ENCODE peak calls at places on chromosomes 13 and 19, in eight cellular contexts. One of them, this sample, is unnamed.

GRCh38 chr19:33374406-33374703 is 846 bp downstream of the CEBPG start:
- DNase-seq in Karpas-422: peak; percentile 69
- DNase-seq in stomach: no peak
- DNase-seq in CD8-positive, alpha-beta T cell: no peak
- DNase-seq in H7: peak; percentile 51
- DNase-seq in HCT116: no peak
- DNase-seq in tibial nerve: no peak
- DNase-seq in effector memory CD4-positive, alpha-beta T cell: no peak
- DNase-seq in this sample: peak; percentile 39

GRCh38 chr13:51269039-51269438 is 46.8 kb downstream of the FAM124A start:
- DNase-seq in Karpas-422: no peak
- DNase-seq in stomach: no peak
- DNase-seq in CD8-positive, alpha-beta T cell: no peak
- DNase-seq in H7: no peak
- DNase-seq in HCT116: no peak
- DNase-seq in tibial nerve: no peak
- DNase-seq in effector memory CD4-positive, alpha-beta T cell: no peak
- DNase-seq in this sample: no peak

GRCh38 chr13:21735621-21736401 is 64.9 kb downstream of the FGF9 start:
- DNase-seq in Karpas-422: no peak
- DNase-seq in stomach: no peak
- DNase-seq in CD8-positive, alpha-beta T cell: no peak
- DNase-seq in H7: no peak
- DNase-seq in HCT116: no peak
- DNase-seq in tibial nerve: no peak
- DNase-seq in effector memory CD4-positive, alpha-beta T cell: no peak
- DNase-seq in this sample: no peak

GRCh38 chr19:28169168-28169862 is 1043.6 kb downstream of the UQCRFS1 start:
- DNase-seq in Karpas-422: no peak
- DNase-seq in stomach: no peak
- DNase-seq in CD8-positive, alpha-beta T cell: no peak
- DNase-seq in H7: peak; percentile 36
- DNase-seq in HCT116: no peak
- DNase-seq in tibial nerve: no peak
- DNase-seq in effector memory CD4-positive, alpha-beta T cell: no peak
- DNase-seq in this sample: no peak

GRCh38 chr13:83297591-83298305 is 584.5 kb downstream of the SLITRK1 start:
- DNase-seq in Karpas-422: no peak
- DNase-seq in stomach: no peak
- DNase-seq in CD8-positive, alpha-beta T cell: no peak
- DNase-seq in H7: no peak
- DNase-seq in HCT116: no peak
- DNase-seq in tibial nerve: no peak
- DNase-seq in effector memory CD4-positive, alpha-beta T cell: no peak
- DNase-seq in this sample: no peak

GRCh38 chr19:23917856-23918255 is 3.2 kb downstream of the ZNF726 start:
- DNase-seq in Karpas-422: no peak
- DNase-seq in stomach: no peak
- DNase-seq in CD8-positive, alpha-beta T cell: no peak
- DNase-seq in H7: no peak
- DNase-seq in HCT116: no peak
- DNase-seq in tibial nerve: no peak
- DNase-seq in effector memory CD4-positive, alpha-beta T cell: no peak
- DNase-seq in this sample: no peak

GRCh38 chr13:98482476-98483444 is 94.1 kb downstream of the STK24 start:
- DNase-seq in Karpas-422: no peak
- DNase-seq in stomach: peak; percentile 87
- DNase-seq in CD8-positive, alpha-beta T cell: no peak
- DNase-seq in H7: peak; percentile 81
- DNase-seq in HCT116: no peak
- DNase-seq in tibial nerve: peak; percentile 61
- DNase-seq in effector memory CD4-positive, alpha-beta T cell: no peak
- DNase-seq in this sample: peak; percentile 87

GRCh38 chr19:31344403-31344802 is 4.8 kb downstream of the TSHZ3 start:
- DNase-seq in Karpas-422: no peak
- DNase-seq in stomach: no peak
- DNase-seq in CD8-positive, alpha-beta T cell: no peak
- DNase-seq in H7: peak; percentile 62
- DNase-seq in HCT116: no peak
- DNase-seq in tibial nerve: no peak
- DNase-seq in effector memory CD4-positive, alpha-beta T cell: no peak
- DNase-seq in this sample: peak; percentile 17

GRCh38 chr19:16206046-16206605 is 8.4 kb downstream of the AP1M1 start:
- DNase-seq in Karpas-422: no peak
- DNase-seq in stomach: no peak
- DNase-seq in CD8-positive, alpha-beta T cell: peak; percentile 3
- DNase-seq in H7: no peak
- DNase-seq in HCT116: no peak
- DNase-seq in tibial nerve: no peak
- DNase-seq in effector memory CD4-positive, alpha-beta T cell: no peak
- DNase-seq in this sample: no peak

GRCh38 chr13:49995535-49996165 is 1.2 kb upstream of the TRIM13 start:
- DNase-seq in Karpas-422: peak; percentile 64
- DNase-seq in stomach: no peak
- DNase-seq in CD8-positive, alpha-beta T cell: no peak
- DNase-seq in H7: peak; percentile 28
- DNase-seq in HCT116: no peak
- DNase-seq in tibial nerve: no peak
- DNase-seq in effector memory CD4-positive, alpha-beta T cell: no peak
- DNase-seq in this sample: no peak

GRCh38 chr19:33811736-33812387 is 15.2 kb downstream of the KCTD15 start:
- DNase-seq in Karpas-422: no peak
- DNase-seq in stomach: no peak
- DNase-seq in CD8-positive, alpha-beta T cell: no peak
- DNase-seq in H7: peak; percentile 36
- DNase-seq in HCT116: no peak
- DNase-seq in tibial nerve: no peak
- DNase-seq in effector memory CD4-positive, alpha-beta T cell: no peak
- DNase-seq in this sample: no peak

GRCh38 chr13:33446821-33447481 is 161.4 kb upstream of the STARD13 start:
- DNase-seq in Karpas-422: no peak
- DNase-seq in stomach: peak; percentile 62
- DNase-seq in CD8-positive, alpha-beta T cell: no peak
- DNase-seq in H7: no peak
- DNase-seq in HCT116: no peak
- DNase-seq in tibial nerve: no peak
- DNase-seq in effector memory CD4-positive, alpha-beta T cell: no peak
- DNase-seq in this sample: no peak

GRCh38 chr19:18833141-18833476 is 1.4 kb downstream of the UPF1 start:
- DNase-seq in Karpas-422: no peak
- DNase-seq in stomach: no peak
- DNase-seq in CD8-positive, alpha-beta T cell: no peak
- DNase-seq in H7: no peak
- DNase-seq in HCT116: no peak
- DNase-seq in tibial nerve: no peak
- DNase-seq in effector memory CD4-positive, alpha-beta T cell: no peak
- DNase-seq in this sample: no peak

GRCh38 chr13:113453962-113454361 is 674 bp upstream of the ADPRHL1 start:
- DNase-seq in Karpas-422: no peak
- DNase-seq in stomach: no peak
- DNase-seq in CD8-positive, alpha-beta T cell: no peak
- DNase-seq in H7: peak; percentile 24
- DNase-seq in HCT116: no peak
- DNase-seq in tibial nerve: no peak
- DNase-seq in effector memory CD4-positive, alpha-beta T cell: no peak
- DNase-seq in this sample: no peak

GRCh38 chr19:30373593-30373992 is 1.4 kb downstream of the ZNF536 start:
- DNase-seq in Karpas-422: no peak
- DNase-seq in stomach: peak; percentile 7
- DNase-seq in CD8-positive, alpha-beta T cell: no peak
- DNase-seq in H7: peak; percentile 84
- DNase-seq in HCT116: no peak
- DNase-seq in tibial nerve: no peak
- DNase-seq in effector memory CD4-positive, alpha-beta T cell: no peak
- DNase-seq in this sample: no peak

GRCh38 chr19:34041922-34042521 is 130.3 kb upstream of the LSM14A start:
- DNase-seq in Karpas-422: peak; percentile 88
- DNase-seq in stomach: peak; percentile 76
- DNase-seq in CD8-positive, alpha-beta T cell: peak; percentile 70
- DNase-seq in H7: peak; percentile 83
- DNase-seq in HCT116: peak; percentile 46
- DNase-seq in tibial nerve: peak; percentile 51
- DNase-seq in effector memory CD4-positive, alpha-beta T cell: peak; percentile 48
- DNase-seq in this sample: peak; percentile 73

GRCh38 chr19:7978196-7978825 is 27.1 kb downstream of the ELAVL1 start:
- DNase-seq in Karpas-422: no peak
- DNase-seq in stomach: no peak
- DNase-seq in CD8-positive, alpha-beta T cell: no peak
- DNase-seq in H7: no peak
- DNase-seq in HCT116: no peak
- DNase-seq in tibial nerve: no peak
- DNase-seq in effector memory CD4-positive, alpha-beta T cell: no peak
- DNase-seq in this sample: no peak

GRCh38 chr13:27226991-27227390 is 24.4 kb upstream of the RPL21 start:
- DNase-seq in Karpas-422: no peak
- DNase-seq in stomach: no peak
- DNase-seq in CD8-positive, alpha-beta T cell: no peak
- DNase-seq in H7: no peak
- DNase-seq in HCT116: no peak
- DNase-seq in tibial nerve: no peak
- DNase-seq in effector memory CD4-positive, alpha-beta T cell: no peak
- DNase-seq in this sample: no peak
- H3K4me3 ChIP-seq in Karpas-422: no peak overlapping the region
- H3K4me3 ChIP-seq in stomach: no peak overlapping the region
- H3K4me3 ChIP-seq in CD8-positive, alpha-beta T cell: no peak overlapping the region
- H3K4me3 ChIP-seq in H7: no peak overlapping the region
- H3K4me3 ChIP-seq in HCT116: no peak overlapping the region
- H3K4me3 ChIP-seq in tibial nerve: no peak overlapping the region
- H3K4me3 ChIP-seq in effector memory CD4-positive, alpha-beta T cell: no peak overlapping the region
- H3K4me3 ChIP-seq in this sample: no peak overlapping the region

GRCh38 chr19:41306394-41306793 is 3.6 kb upstream of the CCDC97 start:
- DNase-seq in Karpas-422: no peak
- DNase-seq in stomach: no peak
- DNase-seq in CD8-positive, alpha-beta T cell: no peak
- DNase-seq in H7: no peak
- DNase-seq in HCT116: no peak
- DNase-seq in tibial nerve: no peak
- DNase-seq in effector memory CD4-positive, alpha-beta T cell: no peak
- DNase-seq in this sample: no peak

GRCh38 chr19:41304706-41305483 is 5.1 kb upstream of the CCDC97 start:
- DNase-seq in Karpas-422: peak; percentile 39
- DNase-seq in stomach: no peak
- DNase-seq in CD8-positive, alpha-beta T cell: no peak
- DNase-seq in H7: no peak
- DNase-seq in HCT116: no peak
- DNase-seq in tibial nerve: no peak
- DNase-seq in effector memory CD4-positive, alpha-beta T cell: no peak
- DNase-seq in this sample: no peak

GRCh38 chr19:41305923-41306322 is 4.0 kb upstream of the CCDC97 start:
- DNase-seq in Karpas-422: no peak
- DNase-seq in stomach: no peak
- DNase-seq in CD8-positive, alpha-beta T cell: no peak
- DNase-seq in H7: no peak
- DNase-seq in HCT116: no peak
- DNase-seq in tibial nerve: no peak
- DNase-seq in effector memory CD4-positive, alpha-beta T cell: no peak
- DNase-seq in this sample: no peak

GRCh38 chr19:41302624-41303351 is 7.2 kb upstream of the CCDC97 start:
- DNase-seq in Karpas-422: no peak
- DNase-seq in stomach: no peak
- DNase-seq in CD8-positive, alpha-beta T cell: peak; percentile 78
- DNase-seq in H7: no peak
- DNase-seq in HCT116: no peak
- DNase-seq in tibial nerve: no peak
- DNase-seq in effector memory CD4-positive, alpha-beta T cell: no peak
- DNase-seq in this sample: no peak

GRCh38 chr19:41303941-41304340 is 6.0 kb upstream of the CCDC97 start:
- DNase-seq in Karpas-422: no peak
- DNase-seq in stomach: no peak
- DNase-seq in CD8-positive, alpha-beta T cell: peak; percentile 48
- DNase-seq in H7: no peak
- DNase-seq in HCT116: no peak
- DNase-seq in tibial nerve: no peak
- DNase-seq in effector memory CD4-positive, alpha-beta T cell: no peak
- DNase-seq in this sample: no peak
- H3K36me3 ChIP-seq in Karpas-422: peaks cover 37% of the 10 kb centered on the region
- H3K36me3 ChIP-seq in stomach: peaks cover 84% of the 10 kb centered on the region
- H3K36me3 ChIP-seq in CD8-positive, alpha-beta T cell: peaks cover 30% of the 10 kb centered on the region
- H3K36me3 ChIP-seq in H7: peaks cover 61% of the 10 kb centered on the region
- H3K36me3 ChIP-seq in HCT116: peaks cover 48% of the 10 kb centered on the region
- H3K36me3 ChIP-seq in tibial nerve: peaks cover 70% of the 10 kb centered on the region
- H3K36me3 ChIP-seq in effector memory CD4-positive, alpha-beta T cell: peaks cover 46% of the 10 kb centered on the region
- H3K36me3 ChIP-seq in this sample: peaks cover 94% of the 10 kb centered on the region

GRCh38 chr19:47587295-47587694 is 14.3 kb upstream of the ZNF541 start:
- DNase-seq in Karpas-422: no peak
- DNase-seq in stomach: no peak
- DNase-seq in CD8-positive, alpha-beta T cell: no peak
- DNase-seq in H7: no peak
- DNase-seq in HCT116: no peak
- DNase-seq in tibial nerve: no peak
- DNase-seq in effector memory CD4-positive, alpha-beta T cell: no peak
- DNase-seq in this sample: no peak

GRCh38 chr19:47581605-47582319 is 8.8 kb upstream of the ZNF541 start:
- DNase-seq in Karpas-422: no peak
- DNase-seq in stomach: peak; percentile 66
- DNase-seq in CD8-positive, alpha-beta T cell: no peak
- DNase-seq in H7: no peak
- DNase-seq in HCT116: no peak
- DNase-seq in tibial nerve: no peak
- DNase-seq in effector memory CD4-positive, alpha-beta T cell: no peak
- DNase-seq in this sample: no peak

GRCh38 chr19:47580397-47580796 is 7.4 kb upstream of the ZNF541 start:
- DNase-seq in Karpas-422: no peak
- DNase-seq in stomach: no peak
- DNase-seq in CD8-positive, alpha-beta T cell: no peak
- DNase-seq in H7: no peak
- DNase-seq in HCT116: no peak
- DNase-seq in tibial nerve: no peak
- DNase-seq in effector memory CD4-positive, alpha-beta T cell: no peak
- DNase-seq in this sample: no peak

DNA sequence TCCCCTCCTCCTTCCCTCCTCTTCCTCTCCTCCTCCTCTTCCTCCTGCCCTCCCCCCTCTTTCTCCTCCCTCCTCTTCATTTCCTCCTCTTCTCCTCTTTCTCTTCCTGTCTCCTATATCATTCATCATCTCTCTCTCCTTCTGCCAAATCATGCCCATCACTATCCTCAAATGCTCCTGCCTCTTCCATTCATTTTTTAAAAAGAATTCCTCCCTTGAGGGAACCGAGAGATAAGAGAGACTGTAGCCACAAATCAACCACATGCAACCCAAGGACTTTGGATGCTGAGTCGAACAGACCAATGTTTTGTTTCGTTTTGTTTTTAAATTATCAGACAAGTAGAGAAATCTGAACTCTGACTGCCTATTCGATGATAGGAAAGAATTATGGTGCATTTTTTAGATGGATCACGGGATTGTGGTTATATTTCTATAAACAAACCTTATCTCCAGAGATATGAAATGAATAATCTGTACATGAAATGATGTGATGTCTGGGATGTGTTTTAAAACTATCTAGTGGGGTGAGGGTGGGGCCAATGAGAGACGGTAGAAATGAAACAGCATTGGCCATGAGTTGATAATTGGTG is 9.5 kb upstream of the ZNF541 start:
- DNase-seq in Karpas-422: no peak
- DNase-seq in stomach: no peak
- DNase-seq in CD8-positive, alpha-beta T cell: no peak
- DNase-seq in H7: no peak
- DNase-seq in HCT116: no peak
- DNase-seq in tibial nerve: no peak
- DNase-seq in effector memory CD4-positive, alpha-beta T cell: no peak
- DNase-seq in this sample: no peak
- H3K4me3 ChIP-seq in Karpas-422: no peak overlapping the region
- H3K4me3 ChIP-seq in stomach: no peak overlapping the region
- H3K4me3 ChIP-seq in CD8-positive, alpha-beta T cell: no peak overlapping the region
- H3K4me3 ChIP-seq in H7: no peak overlapping the region
- H3K4me3 ChIP-seq in HCT116: no peak overlapping the region
- H3K4me3 ChIP-seq in tibial nerve: no peak overlapping the region
- H3K4me3 ChIP-seq in effector memory CD4-positive, alpha-beta T cell: peak overlapping the region; percentile 22
- H3K4me3 ChIP-seq in this sample: no peak overlapping the region

GRCh38 chr13:95207769-95208366 is 93.4 kb downstream of the ABCC4 start:
- DNase-seq in Karpas-422: no peak
- DNase-seq in stomach: no peak
- DNase-seq in CD8-positive, alpha-beta T cell: no peak
- DNase-seq in H7: no peak
- DNase-seq in HCT116: no peak
- DNase-seq in tibial nerve: no peak
- DNase-seq in effector memory CD4-positive, alpha-beta T cell: no peak
- DNase-seq in this sample: no peak
- H3K36me3 ChIP-seq in Karpas-422: peaks cover 18% of the 10 kb centered on the region
- H3K36me3 ChIP-seq in stomach: peaks cover 41% of the 10 kb centered on the region
- H3K36me3 ChIP-seq in CD8-positive, alpha-beta T cell: peaks cover 8% of the 10 kb centered on the region
- H3K36me3 ChIP-seq in H7: no peaks in the 10 kb centered on the region
- H3K36me3 ChIP-seq in HCT116: no peaks in the 10 kb centered on the region
- H3K36me3 ChIP-seq in tibial nerve: peaks cover 5% of the 10 kb centered on the region
- H3K36me3 ChIP-seq in effector memory CD4-positive, alpha-beta T cell: peaks cover 18% of the 10 kb centered on the region
- H3K36me3 ChIP-seq in this sample: peaks cover 31% of the 10 kb centered on the region